ENCODE peak calls at places on chromosomes 12 and 14, in seven cellular contexts. One of them, this sample, is unnamed.

GRCh38 chr12:110109037-110109836 is 14.9 kb upstream of the IFT81 start:
- DNase-seq in endothelial cell: no peak
- DNase-seq in H9: no peak
- DNase-seq in gastrocnemius medialis: peak; percentile 97
- DNase-seq in NB4: peak; percentile 39
- DNase-seq in heart right ventricle: peak; percentile 69
- DNase-seq in A549: peak; percentile 100
- DNase-seq in this sample: no peak

GRCh38 chr14:92988786-92989755 is 66.1 kb downstream of the CHGA start:
- DNase-seq in endothelial cell: no peak
- DNase-seq in H9: no peak
- DNase-seq in gastrocnemius medialis: no peak
- DNase-seq in NB4: no peak
- DNase-seq in heart right ventricle: no peak
- DNase-seq in A549: no peak
- DNase-seq in this sample: no peak

GRCh38 chr14:69685716-69686115 is 74.3 kb downstream of the SUSD6 start:
- DNase-seq in endothelial cell: no peak
- DNase-seq in H9: no peak
- DNase-seq in gastrocnemius medialis: peak; percentile 67
- DNase-seq in NB4: no peak
- DNase-seq in heart right ventricle: peak; percentile 48
- DNase-seq in A549: no peak
- DNase-seq in this sample: no peak

GRCh38 chr12:119710374-119710773 is 42.4 kb downstream of the PRKAB1 start:
- DNase-seq in endothelial cell: no peak
- DNase-seq in H9: no peak
- DNase-seq in gastrocnemius medialis: peak; percentile 59
- DNase-seq in NB4: no peak
- DNase-seq in heart right ventricle: no peak
- DNase-seq in A549: no peak
- DNase-seq in this sample: no peak

GRCh38 chr14:70822706-70823185 is 13.4 kb upstream of the MAP3K9 start:
- DNase-seq in endothelial cell: peak; percentile 56
- DNase-seq in H9: peak; percentile 87
- DNase-seq in gastrocnemius medialis: no peak
- DNase-seq in NB4: peak; percentile 67
- DNase-seq in heart right ventricle: peak; percentile 34
- DNase-seq in A549: peak; percentile 33
- DNase-seq in this sample: peak; percentile 56

GRCh38 chr14:25052921-25053320 is 3.0 kb upstream of the STXBP6 start:
- DNase-seq in endothelial cell: no peak
- DNase-seq in H9: no peak
- DNase-seq in gastrocnemius medialis: no peak
- DNase-seq in NB4: no peak
- DNase-seq in heart right ventricle: no peak
- DNase-seq in A549: no peak
- DNase-seq in this sample: no peak

GRCh38 chr12:79358716-79359341 is 331.9 kb downstream of the PAWR start:
- DNase-seq in endothelial cell: no peak
- DNase-seq in H9: no peak
- DNase-seq in gastrocnemius medialis: no peak
- DNase-seq in NB4: peak; percentile 56
- DNase-seq in heart right ventricle: no peak
- DNase-seq in A549: no peak
- DNase-seq in this sample: no peak

GRCh38 chr12:122961551-122962329 is 4.5 kb downstream of the ABCB9 start:
- DNase-seq in endothelial cell: no peak
- DNase-seq in H9: no peak
- DNase-seq in gastrocnemius medialis: no peak
- DNase-seq in NB4: no peak
- DNase-seq in heart right ventricle: no peak
- DNase-seq in A549: no peak
- DNase-seq in this sample: no peak

GRCh38 chr14:106094654-106095189 is 568.3 kb downstream of the TMEM121 start:
- DNase-seq in endothelial cell: no peak
- DNase-seq in H9: no peak
- DNase-seq in gastrocnemius medialis: no peak
- DNase-seq in NB4: peak; percentile 78
- DNase-seq in heart right ventricle: no peak
- DNase-seq in A549: peak; percentile 48
- DNase-seq in this sample: no peak
- TF ChIP-seq CTCF in endothelial cell: no peak
- TF ChIP-seq CTCF in H9: peak; percentile 45
- TF ChIP-seq CTCF in gastrocnemius medialis: no peak
- TF ChIP-seq CTCF in NB4: peak; percentile 78
- TF ChIP-seq CTCF in heart right ventricle: no peak
- TF ChIP-seq CTCF in A549: no peak
- TF ChIP-seq CTCF in this sample: peak; percentile 20

GRCh38 chr12:40286583-40286982 is 61.8 kb downstream of the LRRK2 start:
- DNase-seq in endothelial cell: no peak
- DNase-seq in H9: no peak
- DNase-seq in gastrocnemius medialis: no peak
- DNase-seq in NB4: no peak
- DNase-seq in heart right ventricle: no peak
- DNase-seq in A549: peak; percentile 52
- DNase-seq in this sample: no peak
- TF ChIP-seq CTCF in endothelial cell: no peak
- TF ChIP-seq CTCF in H9: no peak
- TF ChIP-seq CTCF in gastrocnemius medialis: no peak
- TF ChIP-seq CTCF in NB4: no peak
- TF ChIP-seq CTCF in heart right ventricle: no peak
- TF ChIP-seq CTCF in A549: no peak
- TF ChIP-seq CTCF in this sample: no peak

GRCh38 chr12:64175254-64175945 is 46.7 kb downstream of the KICS2 start:
- DNase-seq in endothelial cell: no peak
- DNase-seq in H9: no peak
- DNase-seq in gastrocnemius medialis: no peak
- DNase-seq in NB4: peak; percentile 33
- DNase-seq in heart right ventricle: no peak
- DNase-seq in A549: peak; percentile 33
- DNase-seq in this sample: no peak
- TF ChIP-seq CTCF in endothelial cell: no peak
- TF ChIP-seq CTCF in H9: no peak
- TF ChIP-seq CTCF in gastrocnemius medialis: no peak
- TF ChIP-seq CTCF in NB4: no peak
- TF ChIP-seq CTCF in heart right ventricle: no peak
- TF ChIP-seq CTCF in A549: no peak
- TF ChIP-seq CTCF in this sample: no peak

GRCh38 chr12:49088932-49089330 is 5.7 kb downstream of the DHH start:
- DNase-seq in endothelial cell: no peak
- DNase-seq in H9: no peak
- DNase-seq in gastrocnemius medialis: no peak
- DNase-seq in NB4: no peak
- DNase-seq in heart right ventricle: no peak
- DNase-seq in A549: no peak
- DNase-seq in this sample: no peak

GRCh38 chr12:49091836-49092085 is 2.8 kb downstream of the DHH start:
- DNase-seq in endothelial cell: no peak
- DNase-seq in H9: no peak
- DNase-seq in gastrocnemius medialis: no peak
- DNase-seq in NB4: no peak
- DNase-seq in heart right ventricle: no peak
- DNase-seq in A549: no peak
- DNase-seq in this sample: no peak

GRCh38 chr12:49091056-49091835 is 3.4 kb downstream of the DHH start:
- DNase-seq in endothelial cell: no peak
- DNase-seq in H9: peak; percentile 47
- DNase-seq in gastrocnemius medialis: no peak
- DNase-seq in NB4: no peak
- DNase-seq in heart right ventricle: no peak
- DNase-seq in A549: no peak
- DNase-seq in this sample: no peak

GRCh38 chr12:49088190-49088931 is 6.2 kb downstream of the DHH start:
- DNase-seq in endothelial cell: peak; percentile 75
- DNase-seq in H9: peak; percentile 90
- DNase-seq in gastrocnemius medialis: peak; percentile 77
- DNase-seq in NB4: peak; percentile 93
- DNase-seq in heart right ventricle: peak; percentile 81
- DNase-seq in A549: peak; percentile 96
- DNase-seq in this sample: peak; percentile 76

GRCh38 chr12:49089831-49090773 is 4.5 kb downstream of the DHH start:
- DNase-seq in endothelial cell: peak; percentile 74
- DNase-seq in H9: peak; percentile 57
- DNase-seq in gastrocnemius medialis: no peak
- DNase-seq in NB4: no peak
- DNase-seq in heart right ventricle: no peak
- DNase-seq in A549: peak; percentile 72
- DNase-seq in this sample: peak; percentile 36
- TF ChIP-seq CTCF in endothelial cell: no peak
- TF ChIP-seq CTCF in H9: peak; percentile 53
- TF ChIP-seq CTCF in gastrocnemius medialis: no peak
- TF ChIP-seq CTCF in NB4: no peak
- TF ChIP-seq CTCF in heart right ventricle: no peak
- TF ChIP-seq CTCF in A549: peak; percentile 48
- TF ChIP-seq CTCF in this sample: peak; percentile 37

GRCh38 chr12:3838065-3838464 is 35.1 kb downstream of the PARP11 start:
- DNase-seq in endothelial cell: no peak
- DNase-seq in H9: no peak
- DNase-seq in gastrocnemius medialis: no peak
- DNase-seq in NB4: peak; percentile 14
- DNase-seq in heart right ventricle: no peak
- DNase-seq in A549: no peak
- DNase-seq in this sample: no peak

GRCh38 chr12:3834774-3835173 is 38.4 kb downstream of the PARP11 start:
- DNase-seq in endothelial cell: no peak
- DNase-seq in H9: no peak
- DNase-seq in gastrocnemius medialis: no peak
- DNase-seq in NB4: no peak
- DNase-seq in heart right ventricle: no peak
- DNase-seq in A549: no peak
- DNase-seq in this sample: no peak

GRCh38 chr12:3835914-3836313 is 37.3 kb downstream of the PARP11 start:
- DNase-seq in endothelial cell: no peak
- DNase-seq in H9: no peak
- DNase-seq in gastrocnemius medialis: no peak
- DNase-seq in NB4: no peak
- DNase-seq in heart right ventricle: no peak
- DNase-seq in A549: no peak
- DNase-seq in this sample: no peak

GRCh38 chr12:3836641-3837040 is 36.6 kb downstream of the PARP11 start:
- DNase-seq in endothelial cell: no peak
- DNase-seq in H9: no peak
- DNase-seq in gastrocnemius medialis: no peak
- DNase-seq in NB4: no peak
- DNase-seq in heart right ventricle: no peak
- DNase-seq in A549: no peak
- DNase-seq in this sample: no peak

DNA sequence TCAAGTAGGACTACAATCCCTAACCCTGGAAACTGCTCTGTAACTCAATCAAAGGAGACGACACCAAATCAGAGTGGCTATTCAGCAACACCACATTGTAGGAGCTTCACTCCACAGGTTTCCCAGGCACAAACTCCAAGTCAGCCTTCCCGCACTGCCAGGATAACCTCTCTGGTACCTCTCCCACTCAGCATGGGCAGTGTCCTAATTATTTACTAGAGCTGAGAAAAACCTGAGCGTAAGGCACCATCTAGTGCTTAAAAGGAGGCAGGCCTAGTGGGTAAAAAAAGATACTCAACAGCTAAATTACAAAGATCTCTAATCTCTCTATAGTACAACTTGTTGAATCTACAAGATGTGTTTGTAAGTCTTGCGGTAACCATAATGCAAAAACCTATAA is 36.1 kb downstream of the PARP11 start:
- DNase-seq in endothelial cell: no peak
- DNase-seq in H9: peak; percentile 53
- DNase-seq in gastrocnemius medialis: no peak
- DNase-seq in NB4: no peak
- DNase-seq in heart right ventricle: no peak
- DNase-seq in A549: no peak
- DNase-seq in this sample: no peak
- TF ChIP-seq CTCF in endothelial cell: no peak
- TF ChIP-seq CTCF in H9: peak; percentile 46
- TF ChIP-seq CTCF in gastrocnemius medialis: no peak
- TF ChIP-seq CTCF in NB4: no peak
- TF ChIP-seq CTCF in heart right ventricle: no peak
- TF ChIP-seq CTCF in A549: no peak
- TF ChIP-seq CTCF in this sample: no peak

GRCh38 chr12:124332068-124332672 is 37.3 kb downstream of the RFLNA start:
- DNase-seq in endothelial cell: peak; percentile 23
- DNase-seq in H9: peak; percentile 61
- DNase-seq in gastrocnemius medialis: no peak
- DNase-seq in NB4: peak; percentile 37
- DNase-seq in heart right ventricle: no peak
- DNase-seq in A549: peak; percentile 56
- DNase-seq in this sample: no peak
- TF ChIP-seq CTCF in endothelial cell: peak; percentile 38
- TF ChIP-seq CTCF in H9: peak; percentile 63
- TF ChIP-seq CTCF in gastrocnemius medialis: no peak
- TF ChIP-seq CTCF in NB4: peak; percentile 48
- TF ChIP-seq CTCF in heart right ventricle: no peak
- TF ChIP-seq CTCF in A549: peak; percentile 34
- TF ChIP-seq CTCF in this sample: peak; percentile 51